ENCODE peak calls at places on chromosome X, in six cellular contexts. M is A549, B is IMR-90, I is GM12878, L is HCT116, Y is SK-N-SH. N is an unnamed sample.

GRCh38 chrX:108270739-108271396 is 167.4 kb downstream of the COL4A6 start:
- DNase-seq in M (no peak), B (peak), I (no peak), L (no peak), Y (no peak), N (no peak)

GRCh38 chrX:43175428-43175827 is 397.5 kb upstream of the PPP1R2C start:
- DNase-seq in M (no peak), B (no peak), I (no peak), L (no peak), Y (no peak), N (no peak)

GRCh38 chrX:85914431-85914830 is 132.9 kb downstream of the CHM start:
- DNase-seq in M (no peak), B (no peak), I (no peak), L (no peak), Y (no peak), N (no peak)

GRCh38 chrX:149830192-149830873 is 48.6 kb downstream of the MAGEA9 start:
- DNase-seq in M (no peak), B (peak), I (peak), L (no peak), Y (no peak), N (no peak)

GRCh38 chrX:154486052-154486395 is 391 bp downstream of the UBL4A start:
- DNase-seq in M (no peak), B (no peak), I (no peak), L (no peak), Y (peak), N (no peak)

GRCh38 chrX:21708116-21708515 is 49.8 kb downstream of the SMPX start:
- DNase-seq in M (no peak), B (no peak), I (no peak), L (no peak), Y (no peak), N (no peak)

GRCh38 chrX:8815460-8816065 is 14.4 kb upstream of the FAM9A start:
- DNase-seq in M (peak), B (peak), I (peak), L (peak), Y (peak), N (peak)

GRCh38 chrX:149916745-149917392 is 12.5 kb upstream of the HSFX4 start:
- DNase-seq in M (no peak), B (peak), I (peak), L (no peak), Y (no peak), N (no peak)

GRCh38 chrX:2572740-2573139 is 72.0 kb upstream of the DHRSX start:
- DNase-seq in M (peak), B (no peak), I (no peak), L (peak), Y (no peak), N (peak)

GRCh38 chrX:4588056-4588455 is 874.6 kb upstream of the PRKX start:
- DNase-seq in M (no peak), B (no peak), I (no peak), L (no peak), Y (no peak), N (no peak)

GRCh38 chrX:151694121-151694520 is 1.1 kb upstream of the PRRG3 start:
- DNase-seq in M (no peak), B (no peak), I (no peak), L (no peak), Y (no peak), N (no peak)

GRCh38 chrX:64977830-64978229 is 1.6 kb upstream of the ZC4H2 start:
- DNase-seq in M (peak), B (peak), I (no peak), L (no peak), Y (no peak), N (peak)
- TF ChIP-seq RAD21 in M (no peak), B (no peak), I (no peak), L (no peak), Y (no peak), N (no peak)

GRCh38 chrX:147912093-147912801 is 528 bp downstream of the FMR1 start:
- DNase-seq in M (peak), B (peak), I (no peak), L (no peak), Y (peak), N (no peak)
- TF ChIP-seq RAD21 in M (no peak), B (no peak), I (no peak), L (no peak), Y (no peak), N (no peak)

GRCh38 chrX:45322820-45323219 is 122.1 kb upstream of the DIPK2B start:
- DNase-seq in M (peak), B (peak), I (no peak), L (no peak), Y (no peak), N (no peak)

GRCh38 chrX:45324941-45325340 is 124.3 kb upstream of the DIPK2B start:
- DNase-seq in M (no peak), B (peak), I (no peak), L (no peak), Y (no peak), N (no peak)

GRCh38 chrX:45320191-45320590 is 119.5 kb upstream of the DIPK2B start:
- DNase-seq in M (no peak), B (no peak), I (no peak), L (no peak), Y (no peak), N (no peak)

GRCh38 chrX:45323387-45323786 is 122.7 kb upstream of the DIPK2B start:
- DNase-seq in M (no peak), B (no peak), I (no peak), L (no peak), Y (no peak), N (no peak)

GRCh38 chrX:45322382-45322781 is 121.7 kb upstream of the DIPK2B start:
- DNase-seq in M (peak), B (peak), I (no peak), L (peak), Y (no peak), N (peak)
- TF ChIP-seq RAD21 in M (peak), B (peak), I (peak), L (peak), Y (peak), N (no peak)

GRCh38 chrX:38311743-38312142 is 15.6 kb downstream of the RPGR start:
- DNase-seq in M (no peak), B (no peak), I (no peak), L (no peak), Y (no peak), N (no peak)

GRCh38 chrX:38304010-38304409 is 23.3 kb downstream of the RPGR start:
- DNase-seq in M (peak), B (peak), I (no peak), L (no peak), Y (no peak), N (peak)

GRCh38 chrX:38305971-38306370 is 21.3 kb downstream of the RPGR start:
- DNase-seq in M (no peak), B (no peak), I (no peak), L (no peak), Y (no peak), N (peak)
- TF ChIP-seq RAD21 in M (no peak), B (no peak), I (no peak), L (no peak), Y (no peak), N (no peak)

GRCh38 chrX:16923157-16923556 is 23.3 kb upstream of the REPS2 start:
- DNase-seq in M (no peak), B (no peak), I (no peak), L (no peak), Y (no peak), N (no peak)
- TF ChIP-seq RAD21 in M (no peak), B (no peak), I (no peak), L (no peak), Y (no peak), N (no peak)

DNA sequence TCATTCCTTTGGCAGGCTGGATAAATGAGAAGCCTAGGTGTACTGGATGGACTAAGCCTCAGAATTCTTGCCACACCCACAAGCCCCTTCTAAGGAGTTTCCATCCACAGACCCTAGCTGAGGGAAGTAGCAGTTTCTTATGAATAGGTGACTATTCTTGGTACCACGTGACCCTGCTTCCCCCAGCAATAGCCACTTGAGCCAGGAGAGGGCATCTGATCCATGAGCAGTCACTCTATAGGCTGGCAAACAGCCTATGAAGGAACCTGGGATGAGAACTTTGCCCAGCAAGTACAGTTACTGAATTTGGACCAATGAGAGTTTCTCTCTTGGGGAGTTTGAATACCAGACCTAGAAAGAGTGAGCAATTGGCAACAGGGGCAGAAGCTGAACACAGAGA is 84.0 kb downstream of the RTL9 start:
- DNase-seq in M (peak), B (peak), I (no peak), L (no peak), Y (peak), N (peak)
- TF ChIP-seq RAD21 in M (no peak), B (no peak), I (no peak), L (peak), Y (peak), N (no peak)

DNA sequence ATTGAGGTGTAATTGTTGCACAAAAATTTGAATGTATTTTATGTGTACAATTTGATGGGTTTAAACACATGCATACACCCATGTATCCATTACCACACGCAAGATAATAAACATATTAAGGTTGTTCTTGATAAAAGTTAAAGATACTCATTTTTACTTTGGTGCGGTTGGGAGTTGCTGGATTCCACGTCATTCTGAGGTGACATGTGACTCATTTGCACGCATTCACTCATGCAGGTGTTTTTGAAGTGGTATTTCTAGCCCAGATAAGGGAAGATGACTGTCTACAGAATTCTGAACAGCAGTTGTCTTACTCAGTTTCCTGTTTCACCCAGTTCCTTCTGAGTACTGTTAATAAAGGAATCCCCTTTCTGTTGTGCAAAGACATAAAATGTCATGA is 142.0 kb downstream of the RTL3 start:
- DNase-seq in M (no peak), B (no peak), I (peak), L (no peak), Y (no peak), N (no peak)
- TF ChIP-seq RAD21 in M (no peak), B (no peak), I (no peak), L (no peak), Y (no peak), N (no peak)

N was measured in HepG2.